ENCODE peak calls at places on chromosomes 6 and 20, in six cellular contexts. J is SK-N-SH, Q is HCT116, H is PC-3, D is MM.1S, O is GM23248. F is an unnamed sample.
A peak's percentile ranks its signal among the peaks of the same experiment; 100 is the strongest.

GRCh38 chr20:49507741-49508434 is 25.4 kb upstream of the KCNB1 start:
- DNase-seq in J (no peak), Q (no peak), H (no peak), D (no peak), O (no peak), F (peak; percentile 20)

GRCh38 chr6:165854061-165854862 is 191.2 kb upstream of the PDE10A start:
- DNase-seq in J (no peak), Q (no peak), H (no peak), D (no peak), O (no peak), F (peak; percentile 42)

GRCh38 chr6:55918639-55919038 is 43.2 kb upstream of the BMP5 start:
- DNase-seq in J (no peak), Q (no peak), H (peak; percentile 66), D (no peak), O (peak; percentile 82), F (no peak)

GRCh38 chr20:35284267-35284991 is at the start of gene EIF6:
- DNase-seq in J (peak; percentile 96), Q (peak; percentile 79), H (peak; percentile 89), D (peak; percentile 88), O (peak; percentile 90), F (peak; percentile 94)

GRCh38 chr20:51331466-51331865 is 211.1 kb downstream of the NFATC2 start:
- DNase-seq in J (no peak), Q (no peak), H (no peak), D (no peak), O (no peak), F (no peak)

GRCh38 chr6:100633096-100633766 is 168.5 kb upstream of the SIM1 start:
- DNase-seq in J (no peak), Q (peak; percentile 71), H (peak; percentile 76), D (no peak), O (peak; percentile 96), F (peak; percentile 10)

GRCh38 chr20:8932192-8933150 is 136.4 kb upstream of the PLCB4 start:
- DNase-seq in J (no peak), Q (no peak), H (peak; percentile 66), D (no peak), O (peak; percentile 77), F (no peak)

GRCh38 chr6:163897030-163897429 is 482.5 kb downstream of the QKI start:
- DNase-seq in J (no peak), Q (no peak), H (no peak), D (no peak), O (peak; percentile 32), F (no peak)

GRCh38 chr20:45087814-45088213 is 13.1 kb downstream of the KCNS1 start:
- DNase-seq in J (no peak), Q (no peak), H (peak; percentile 70), D (no peak), O (peak; percentile 80), F (no peak)

GRCh38 chr6:137894779-137895385 is 27.8 kb downstream of the TNFAIP3 start:
- DNase-seq in J (no peak), Q (no peak), H (peak; percentile 37), D (no peak), O (peak; percentile 86), F (no peak)

GRCh38 chr20:35640724-35641123 is 24.0 kb downstream of the CPNE1 start:
- DNase-seq in J (no peak), Q (no peak), H (no peak), D (no peak), O (no peak), F (no peak)

GRCh38 chr6:18115356-18115755 is 7.1 kb downstream of the NHLRC1 start:
- DNase-seq in J (no peak), Q (no peak), H (peak; percentile 50), D (no peak), O (no peak), F (no peak)

GRCh38 chr20:28562510-28562898 is 2695.0 kb upstream of the DEFB115 start:
- DNase-seq in J (no peak), Q (no peak), H (peak; percentile 52), D (no peak), O (peak; percentile 89), F (no peak)

GRCh38 chr6:158480989-158481388 is 78.9 kb upstream of the TMEM181 start:
- DNase-seq in J (no peak), Q (no peak), H (no peak), D (no peak), O (no peak), F (no peak)

GRCh38 chr20:32893878-32894483 is 35.3 kb downstream of the EFCAB8 start:
- DNase-seq in J (peak; percentile 50), Q (no peak), H (peak; percentile 6), D (no peak), O (peak; percentile 37), F (peak; percentile 75)

GRCh38 chr20:6665621-6666345 is 101.7 kb upstream of the BMP2 start:
- DNase-seq in J (no peak), Q (no peak), H (no peak), D (no peak), O (no peak), F (no peak)
- TF ChIP-seq EZH2phosphoT487 in J (no peak), Q (no peak), H (no peak), D (no peak), O (no peak), F (no peak)

GRCh38 chr20:64086801-64087200 is 2.6 kb upstream of the LKAAEAR1 start:
- DNase-seq in J (no peak), Q (no peak), H (peak; percentile 74), D (no peak), O (peak; percentile 34), F (no peak)

GRCh38 chr20:64082821-64083379 is 1.3 kb downstream of the LKAAEAR1 start:
- DNase-seq in J (no peak), Q (no peak), H (no peak), D (no peak), O (no peak), F (no peak)

GRCh38 chr20:64083380-64084208 is 604 bp downstream of the LKAAEAR1 start:
- DNase-seq in J (peak; percentile 94), Q (no peak), H (peak; percentile 77), D (peak; percentile 68), O (peak; percentile 85), F (peak; percentile 94)

GRCh38 chr20:64082126-64082638 is 2.0 kb downstream of the LKAAEAR1 start:
- DNase-seq in J (no peak), Q (no peak), H (no peak), D (no peak), O (no peak), F (peak; percentile 56)

DNA sequence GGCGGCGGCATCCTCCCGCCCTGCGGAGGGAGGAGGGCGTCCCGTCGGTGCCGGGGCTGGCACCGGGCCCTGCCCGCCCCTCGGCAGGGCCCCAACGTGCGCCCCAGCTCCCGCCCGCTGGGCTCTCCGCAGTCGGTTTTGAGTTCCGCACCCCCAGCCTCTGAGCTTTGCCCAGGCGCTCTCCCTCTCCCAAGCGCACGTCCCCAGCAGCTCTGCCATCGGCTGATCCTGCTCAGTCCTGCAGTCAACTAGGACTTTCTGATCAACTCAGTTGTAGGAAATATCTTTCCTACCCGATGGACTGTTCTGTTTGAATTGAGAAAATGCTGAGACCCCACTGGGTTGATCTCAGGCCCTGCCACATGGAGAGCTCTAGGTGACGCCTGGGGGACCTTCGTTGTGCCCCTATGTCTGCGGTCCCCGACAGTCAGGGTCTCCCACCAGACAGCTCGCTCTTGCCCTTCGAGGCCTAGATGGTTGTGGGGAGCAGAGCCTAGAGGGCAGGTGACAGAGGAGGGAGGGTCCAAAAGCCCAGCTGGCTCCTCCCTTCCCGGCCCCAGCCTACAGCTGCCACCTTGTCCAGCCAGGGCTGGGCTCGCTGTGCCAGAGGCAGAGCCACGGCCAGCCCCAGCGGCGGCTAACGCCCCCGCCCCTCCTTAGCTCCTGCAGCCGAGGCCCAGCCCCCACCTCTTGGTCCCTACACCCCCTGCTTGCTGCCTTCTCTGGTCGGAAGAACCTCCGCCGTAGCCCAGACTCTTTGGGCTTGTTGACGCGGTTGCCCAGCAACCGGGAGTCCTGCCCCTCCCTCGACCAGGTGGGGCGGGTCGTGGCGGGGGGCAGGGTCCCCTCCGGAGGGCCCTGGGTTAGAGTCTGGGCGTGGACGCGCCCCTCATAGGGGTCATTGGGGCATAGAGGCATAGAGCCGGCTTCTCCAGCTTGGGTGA is at the start of gene LKAAEAR1:
- DNase-seq in J (no peak), Q (no peak), H (no peak), D (no peak), O (peak; percentile 29), F (peak; percentile 59)
- H3K9ac ChIP-seq in J (no peak within 1 kb of the TSS), Q (no peak within 1 kb of the TSS), H (peak within 1 kb of the TSS; percentile 51), D (no peak within 1 kb of the TSS), O (no peak within 1 kb of the TSS), F (no peak within 1 kb of the TSS)

GRCh38 chr6:1612386-1612893 is 2.7 kb downstream of the FOXC1 start:
- DNase-seq in J (no peak), Q (no peak), H (peak; percentile 19), D (no peak), O (no peak), F (no peak)

GRCh38 chr6:1612902-1613301 is 3.2 kb downstream of the FOXC1 start:
- DNase-seq in J (no peak), Q (no peak), H (peak; percentile 84), D (no peak), O (peak; percentile 84), F (no peak)

GRCh38 chr6:1611322-1611571 is 1.5 kb downstream of the FOXC1 start:
- DNase-seq in J (peak; percentile 86), Q (no peak), H (peak; percentile 48), D (no peak), O (peak; percentile 72), F (peak; percentile 76)

GRCh38 chr6:1610497-1611321 is 994 bp downstream of the FOXC1 start:
- DNase-seq in J (no peak), Q (no peak), H (peak; percentile 38), D (no peak), O (peak; percentile 71), F (peak; percentile 33)

GRCh38 chr6:1611572-1612385 is 2.1 kb downstream of the FOXC1 start:
- DNase-seq in J (no peak), Q (no peak), H (peak; percentile 36), D (no peak), O (peak; percentile 60), F (peak; percentile 56)
- TF ChIP-seq EZH2phosphoT487 in J (no peak), Q (no peak), H (no peak), D (no peak), O (no peak), F (peak; percentile 62)

GRCh38 chr6:83192871-83193746 is at the start of the genes PGM3 and RWDD2A:
- DNase-seq in J (peak; percentile 98), Q (peak; percentile 56), H (peak; percentile 80), D (peak; percentile 90), O (peak; percentile 97), F (peak; percentile 95)
- H3K9ac ChIP-seq in J (peak within 1 kb of the TSS; percentile 90), Q (peak within 1 kb of the TSS; percentile 77), H (peak within 1 kb of the TSS; percentile 81), D (peak within 1 kb of the TSS; percentile 82), O (peak within 1 kb of the TSS; percentile 98), F (peak within 1 kb of the TSS; percentile 49)

GRCh38 chr6:21603516-21603952 is 10.0 kb downstream of the SOX4 start:
- DNase-seq in J (no peak), Q (no peak), H (no peak), D (no peak), O (no peak), F (no peak)
- TF ChIP-seq EZH2phosphoT487 in J (no peak), Q (no peak), H (no peak), D (no peak), O (no peak), F (no peak)

DNA sequence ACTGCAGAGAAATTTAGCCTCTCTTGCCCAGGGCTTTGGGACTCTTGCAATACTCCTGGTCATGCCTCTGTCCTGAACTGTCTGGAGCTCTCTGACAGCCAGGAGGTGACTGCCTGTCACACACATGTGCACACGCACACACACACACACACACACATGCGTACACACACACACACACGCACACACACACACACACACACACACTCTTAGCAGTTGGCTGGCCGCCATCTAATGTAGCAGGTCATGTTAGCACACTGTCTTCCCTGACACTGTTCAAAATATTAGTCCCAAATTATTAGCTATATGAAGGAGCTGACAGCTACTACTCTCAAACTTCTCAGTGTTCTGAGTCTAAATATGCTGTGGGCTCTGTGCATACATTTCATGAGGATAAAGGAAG is 60.9 kb downstream of the IPCEF1 start:
- DNase-seq in J (no peak), Q (no peak), H (no peak), D (no peak), O (no peak), F (no peak)
- H3K9ac ChIP-seq in J (no peak overlapping the region), Q (no peak overlapping the region), H (no peak overlapping the region), D (no peak overlapping the region), O (no peak overlapping the region), F (no peak overlapping the region)